ENCODE peak calls at places on chromosome 17, in ten cellular contexts. Q is IMR-90, M is SK-N-SH, V is Panc1, K is fibroblast of pulmonary artery, D is fibroblast of lung, R is transverse colon, T is A549, J is astrocyte of the cerebellum, I is heart right ventricle. A is an unnamed sample.

GRCh38 chr17:7612294-7612640 is 2.4 kb downstream of the FXR2 start:
- DNase-seq in Q (no peak), M (no peak), V (no peak), K (peak), D (peak), R (no peak), T (no peak), J (no peak), I (no peak), A (no peak)

GRCh38 chr17:79749156-79749815 is 18.5 kb downstream of the ENPP7 start:
- DNase-seq in Q (peak), M (no peak), V (no peak), K (peak), D (peak), R (no peak), T (peak), J (peak), I (no peak), A (peak)

GRCh38 chr17:28953444-28954118 is 2.3 kb upstream of the PHF12 start:
- DNase-seq in Q (peak), M (peak), V (peak), K (peak), D (peak), R (peak), T (peak), J (no peak), I (no peak), A (no peak)

GRCh38 chr17:27572665-27573064 is 58.3 kb upstream of the LGALS9 start:
- DNase-seq in Q (peak), M (no peak), V (no peak), K (no peak), D (peak), R (no peak), T (no peak), J (no peak), I (no peak), A (no peak)

GRCh38 chr17:34874496-34874895 is 86.8 kb downstream of the CCT6B start:
- DNase-seq in Q (no peak), M (no peak), V (no peak), K (no peak), D (no peak), R (no peak), T (no peak), J (no peak), I (no peak), A (no peak)

GRCh38 chr17:49691086-49691676 is 13.3 kb upstream of the SPOP start:
- DNase-seq in Q (no peak), M (no peak), V (no peak), K (peak), D (peak), R (peak), T (no peak), J (no peak), I (no peak), A (peak)

GRCh38 chr17:80061421-80061820 is 25.0 kb downstream of the CCDC40 start:
- DNase-seq in Q (no peak), M (no peak), V (no peak), K (no peak), D (no peak), R (no peak), T (no peak), J (no peak), I (no peak), A (no peak)

GRCh38 chr17:55612691-55613141 is 101.5 kb upstream of the SMIM36 start:
- DNase-seq in Q (peak), M (peak), V (no peak), K (no peak), D (no peak), R (no peak), T (no peak), J (no peak), I (no peak), A (no peak)

GRCh38 chr17:77821114-77821513 is 137.4 kb upstream of the TNRC6C start:
- DNase-seq in Q (no peak), M (peak), V (no peak), K (no peak), D (no peak), R (no peak), T (peak), J (no peak), I (peak), A (no peak)

GRCh38 chr17:28746611-28747045 is 2.8 kb downstream of the TRAF4 start:
- DNase-seq in Q (no peak), M (no peak), V (no peak), K (no peak), D (no peak), R (peak), T (peak), J (no peak), I (no peak), A (no peak)

GRCh38 chr17:71828182-71828596 is 292.6 kb upstream of the SOX9 start:
- DNase-seq in Q (peak), M (peak), V (no peak), K (no peak), D (peak), R (no peak), T (no peak), J (peak), I (no peak), A (peak)

GRCh38 chr17:17713839-17714238 is 32.6 kb downstream of the RAI1 start:
- DNase-seq in Q (peak), M (no peak), V (no peak), K (peak), D (peak), R (no peak), T (no peak), J (no peak), I (no peak), A (no peak)

GRCh38 chr17:72430611-72431432 is 310.0 kb downstream of the SOX9 start:
- DNase-seq in Q (no peak), M (no peak), V (no peak), K (no peak), D (no peak), R (peak), T (no peak), J (no peak), I (no peak), A (no peak)

GRCh38 chr17:17876959-17877547 is 40.3 kb upstream of the SREBF1 start:
- DNase-seq in Q (peak), M (no peak), V (no peak), K (peak), D (peak), R (no peak), T (no peak), J (no peak), I (peak), A (no peak)

GRCh38 chr17:63995626-63996025 is 2.5 kb upstream of the PRR29 start:
- DNase-seq in Q (no peak), M (peak), V (no peak), K (no peak), D (no peak), R (no peak), T (no peak), J (no peak), I (no peak), A (no peak)

GRCh38 chr17:43660262-43660661 is 1.5 kb downstream of the MEOX1 start:
- DNase-seq in Q (no peak), M (no peak), V (no peak), K (no peak), D (no peak), R (no peak), T (no peak), J (no peak), I (no peak), A (no peak)

GRCh38 chr17:43659823-43660222 is 1.9 kb downstream of the MEOX1 start:
- DNase-seq in Q (no peak), M (no peak), V (no peak), K (no peak), D (no peak), R (no peak), T (no peak), J (no peak), I (no peak), A (no peak)

GRCh38 chr17:43660816-43661493 is 767 bp downstream of the MEOX1 start:
- DNase-seq in Q (no peak), M (no peak), V (no peak), K (no peak), D (no peak), R (no peak), T (no peak), J (no peak), I (no peak), A (no peak)

GRCh38 chr17:43661699-43662431 is at the start of gene MEOX1:
- DNase-seq in Q (peak), M (no peak), V (no peak), K (peak), D (peak), R (no peak), T (no peak), J (peak), I (no peak), A (peak)

DNA sequence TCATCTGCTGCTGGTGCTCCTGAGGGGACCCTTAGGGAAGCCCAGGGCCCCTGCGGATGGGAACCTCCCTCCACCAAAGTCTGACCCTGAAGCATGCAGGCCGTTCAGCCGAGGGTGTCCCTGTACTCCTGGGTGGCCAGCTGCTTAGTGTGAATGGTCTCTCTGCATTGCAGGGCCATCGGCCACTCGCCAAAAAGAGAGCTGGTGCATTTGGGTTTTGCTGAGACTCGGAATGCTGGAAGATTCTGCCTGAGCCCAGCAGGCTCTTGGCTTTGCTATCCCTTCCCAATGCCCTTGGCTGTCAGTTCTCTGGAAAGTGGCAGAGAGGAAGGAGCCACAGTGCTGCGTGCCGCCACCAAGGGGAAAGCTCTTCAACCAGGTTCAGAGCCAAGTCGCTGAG is 2.8 kb downstream of the MEOX1 start:
- DNase-seq in Q (no peak), M (no peak), V (no peak), K (no peak), D (no peak), R (no peak), T (no peak), J (no peak), I (no peak), A (no peak)
- H3K4me3 ChIP-seq in Q (no peak), M (no peak), V (no peak), K (no peak), D (no peak), R (no peak), T (no peak), J (no peak), I (peak), A (no peak)

GRCh38 chr17:48051278-48051677 is 3.1 kb downstream of the NFE2L1 start:
- DNase-seq in Q (no peak), M (no peak), V (no peak), K (no peak), D (no peak), R (no peak), T (no peak), J (no peak), I (peak), A (no peak)

GRCh38 chr17:48052956-48053757 is 5.0 kb downstream of the NFE2L1 start:
- DNase-seq in Q (peak), M (peak), V (no peak), K (peak), D (no peak), R (peak), T (no peak), J (no peak), I (peak), A (no peak)

GRCh38 chr17:48053758-48054237 is 5.6 kb downstream of the NFE2L1 start:
- DNase-seq in Q (no peak), M (no peak), V (no peak), K (no peak), D (no peak), R (no peak), T (no peak), J (no peak), I (no peak), A (no peak)

GRCh38 chr17:48054238-48055185 is 6.4 kb downstream of the NFE2L1 start:
- DNase-seq in Q (peak), M (peak), V (no peak), K (peak), D (peak), R (peak), T (no peak), J (peak), I (peak), A (no peak)

DNA sequence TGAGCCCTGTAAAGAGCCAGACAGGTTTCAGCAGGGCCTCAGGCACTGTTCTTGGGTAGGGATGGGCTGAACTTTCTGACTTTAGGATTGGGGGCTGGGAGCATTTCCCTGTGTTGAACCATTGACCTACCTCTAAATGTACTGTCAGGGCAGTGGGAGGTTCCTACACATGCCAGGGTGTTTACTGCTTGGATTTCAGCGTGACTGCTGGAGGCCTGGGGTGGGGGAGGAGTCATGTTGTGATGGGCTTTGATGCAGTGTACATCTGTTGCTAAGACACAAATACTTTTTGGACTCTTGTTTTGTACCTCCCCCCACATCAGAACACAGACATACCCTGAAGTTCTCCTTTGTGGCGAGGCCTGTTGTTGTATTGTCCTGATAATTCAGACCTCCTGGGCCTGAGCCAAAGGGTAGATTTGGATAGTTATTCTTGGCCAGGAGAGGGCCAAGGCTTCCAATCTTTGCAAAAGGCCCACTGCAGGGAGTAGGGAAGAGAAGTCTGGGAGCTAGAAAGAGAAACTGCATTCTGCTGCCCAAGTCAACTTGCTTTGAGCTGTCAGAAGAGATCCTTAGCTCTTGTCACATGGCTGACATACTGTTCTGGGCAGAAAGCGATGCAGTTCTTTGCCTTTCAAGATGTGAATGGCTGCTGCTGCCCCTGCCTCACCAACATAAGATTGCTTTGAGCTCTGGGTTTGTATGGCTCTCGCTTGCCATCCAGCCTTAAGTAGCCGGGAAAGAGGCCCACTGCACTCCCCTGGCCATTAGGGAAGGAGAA is 3.7 kb downstream of the NFE2L1 start:
- DNase-seq in Q (peak), M (no peak), V (no peak), K (peak), D (peak), R (peak), T (peak), J (peak), I (peak), A (peak)
- TF ChIP-seq CTCF in Q (peak), M (peak), V (no peak), K (peak), D (peak), R (no peak), T (no peak), J (peak), I (no peak), A (peak)

DNA sequence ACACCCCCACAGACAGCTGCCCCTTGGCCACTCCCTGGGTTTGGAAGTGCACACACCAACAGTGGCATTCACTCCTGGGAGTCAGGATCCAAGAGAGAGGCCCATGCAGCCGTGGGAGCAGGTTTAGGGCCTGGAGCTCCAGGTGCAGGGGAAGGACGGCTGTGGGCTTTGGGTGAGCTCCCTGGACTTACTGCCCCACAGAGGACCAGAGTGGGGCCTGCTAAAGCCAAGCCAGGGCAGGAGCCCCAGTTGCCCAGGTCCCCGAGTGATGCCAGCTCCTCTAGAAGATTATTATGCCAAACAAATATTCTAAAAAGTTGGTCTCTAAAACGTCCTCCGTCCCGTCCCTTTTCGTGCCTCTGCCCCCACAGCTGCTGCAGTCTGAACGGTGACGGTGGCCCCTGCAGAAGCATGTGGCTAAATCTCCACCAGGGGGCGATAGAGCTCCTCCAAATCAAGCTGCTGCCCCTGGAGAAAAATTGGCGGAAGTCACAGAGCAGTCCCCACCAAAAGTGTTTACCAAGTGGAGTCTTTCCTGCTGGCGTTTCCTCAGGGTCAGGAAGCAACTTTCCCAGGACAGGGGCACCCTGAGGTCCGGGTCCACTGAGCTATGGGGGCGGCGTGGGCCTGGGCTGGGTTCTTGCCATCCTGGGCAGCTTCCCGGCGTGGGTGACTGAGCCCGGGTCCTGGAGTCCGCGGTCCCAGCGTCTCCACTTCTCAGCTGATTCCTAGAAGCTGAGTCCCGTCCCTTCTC is 4.2 kb downstream of the ARMC7 start:
- DNase-seq in Q (peak), M (peak), V (no peak), K (peak), D (peak), R (peak), T (peak), J (peak), I (peak), A (peak)
- H3K4me3 ChIP-seq in Q (peak), M (no peak), V (peak), K (peak), D (peak), R (peak), T (peak), J (peak), I (peak), A (peak)

DNA sequence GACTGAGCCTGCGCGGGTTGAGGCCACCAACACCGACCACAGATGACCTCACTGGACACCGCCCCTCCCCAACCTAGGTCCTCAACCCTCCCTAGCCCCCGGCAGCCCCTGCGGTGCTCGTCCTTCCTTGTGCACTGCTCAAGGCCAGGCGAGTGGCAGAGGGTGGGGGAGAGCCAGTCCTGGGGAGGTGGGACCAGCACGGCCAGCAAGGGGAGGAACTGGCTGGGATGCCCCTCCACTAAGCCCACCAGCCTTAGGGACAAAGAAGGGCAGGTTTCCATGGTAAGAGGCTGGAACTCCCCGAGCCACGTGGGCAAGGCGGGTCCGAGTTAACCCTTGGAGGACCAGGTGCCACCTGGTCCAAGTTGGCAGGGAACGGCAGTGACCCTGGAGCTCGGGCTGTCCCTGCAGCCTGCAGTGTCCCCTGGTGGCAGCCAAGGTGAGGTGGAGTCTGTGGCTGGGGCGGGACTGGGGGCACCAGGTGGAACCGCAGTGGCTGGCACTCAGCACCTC is 9.2 kb downstream of the FSCN2 start:
- DNase-seq in Q (no peak), M (peak), V (no peak), K (no peak), D (no peak), R (peak), T (peak), J (no peak), I (no peak), A (no peak)
- TF ChIP-seq CTCF in Q (peak), M (peak), V (peak), K (peak), D (peak), R (peak), T (peak), J (peak), I (peak), A (peak)

DNA sequence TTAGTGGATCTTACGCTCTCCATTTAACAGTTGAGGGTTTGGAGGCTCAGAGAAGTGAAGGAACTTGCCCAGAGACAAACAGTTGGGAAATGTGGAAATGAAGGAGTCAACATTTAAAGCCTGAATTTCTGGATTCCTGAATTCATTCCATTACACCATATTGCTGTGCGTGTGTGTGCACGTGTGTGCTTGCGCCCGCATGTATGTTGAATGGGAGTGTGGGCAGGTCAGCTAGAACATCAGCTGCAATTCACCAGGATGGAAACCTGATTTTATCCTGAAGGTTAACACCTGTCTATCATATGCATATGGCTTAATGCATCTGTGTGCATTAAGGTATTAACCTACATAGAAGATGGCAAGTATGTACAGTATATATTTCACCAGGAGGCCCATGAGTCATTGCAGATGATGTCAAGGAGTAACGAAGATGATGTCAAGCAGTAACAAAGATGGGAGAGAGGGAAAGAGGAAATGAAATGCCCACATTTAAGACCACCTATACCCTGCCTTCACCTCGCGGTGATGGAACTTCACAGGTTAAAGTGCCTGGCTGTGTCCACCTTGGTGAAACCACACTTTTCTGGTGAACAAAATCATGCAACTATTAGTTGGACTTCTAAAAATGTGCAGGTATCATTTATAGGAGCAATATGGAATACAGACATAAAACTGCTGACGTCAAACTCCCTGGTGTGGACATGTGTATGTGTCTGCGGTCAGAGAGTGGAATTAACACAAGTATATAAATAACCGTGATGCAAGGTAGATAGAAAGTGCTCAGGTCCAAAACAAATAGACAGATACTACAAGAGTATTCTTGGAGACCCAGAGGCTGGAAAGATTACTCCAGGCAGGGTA is 832 bp upstream of the ADAP2 start:
- DNase-seq in Q (peak), M (no peak), V (no peak), K (no peak), D (no peak), R (no peak), T (no peak), J (no peak), I (no peak), A (no peak)
- H3K4me3 ChIP-seq in Q (no peak), M (no peak), V (peak), K (no peak), D (no peak), R (no peak), T (peak), J (no peak), I (peak), A (no peak)